ENCODE peak calls at places on chromosomes 13 and 19, in nine cellular contexts. One of them, this sample, is unnamed.

GRCh38 chr13:100547805-100548204 is 40.8 kb downstream of the GGACT start:
- DNase-seq in breast epithelium: no peak
- DNase-seq in stimulated activated CD4-positive, alpha-beta T cell treated with anti-CD3 and anti-CD28 coated beads, TNF-alpha, amount 100 ng/mL, for 48 hours: no peak
- DNase-seq in mucosa of descending colon: no peak
- DNase-seq in naive thymus-derived CD8-positive, alpha-beta T cell: no peak
- DNase-seq in NCI-H1694: peak; percentile 38
- DNase-seq in neuronal stem cell: no peak
- DNase-seq in non-pigmented ciliary epithelial cell: no peak
- DNase-seq in pancreas: peak; percentile 51
- DNase-seq in this sample: peak; percentile 64

GRCh38 chr13:28716511-28716910 is 2.3 kb downstream of the SLC46A3 start:
- DNase-seq in breast epithelium: no peak
- DNase-seq in stimulated activated CD4-positive, alpha-beta T cell treated with anti-CD3 and anti-CD28 coated beads, TNF-alpha, amount 100 ng/mL, for 48 hours: no peak
- DNase-seq in mucosa of descending colon: peak; percentile 70
- DNase-seq in naive thymus-derived CD8-positive, alpha-beta T cell: no peak
- DNase-seq in NCI-H1694: no peak
- DNase-seq in neuronal stem cell: no peak
- DNase-seq in non-pigmented ciliary epithelial cell: no peak
- DNase-seq in pancreas: peak; percentile 52
- DNase-seq in this sample: peak; percentile 78

GRCh38 chr19:51784922-51785690 is 9.9 kb upstream of the FPR3 start:
- DNase-seq in breast epithelium: no peak
- DNase-seq in stimulated activated CD4-positive, alpha-beta T cell treated with anti-CD3 and anti-CD28 coated beads, TNF-alpha, amount 100 ng/mL, for 48 hours: peak; percentile 59
- DNase-seq in mucosa of descending colon: no peak
- DNase-seq in naive thymus-derived CD8-positive, alpha-beta T cell: no peak
- DNase-seq in NCI-H1694: no peak
- DNase-seq in neuronal stem cell: no peak
- DNase-seq in non-pigmented ciliary epithelial cell: no peak
- DNase-seq in pancreas: no peak
- DNase-seq in this sample: peak; percentile 14

GRCh38 chr19:33553530-33554310 is 32.1 kb upstream of the PEPD start:
- DNase-seq in breast epithelium: peak; percentile 20
- DNase-seq in stimulated activated CD4-positive, alpha-beta T cell treated with anti-CD3 and anti-CD28 coated beads, TNF-alpha, amount 100 ng/mL, for 48 hours: no peak
- DNase-seq in mucosa of descending colon: no peak
- DNase-seq in naive thymus-derived CD8-positive, alpha-beta T cell: no peak
- DNase-seq in NCI-H1694: no peak
- DNase-seq in neuronal stem cell: no peak
- DNase-seq in non-pigmented ciliary epithelial cell: no peak
- DNase-seq in pancreas: no peak
- DNase-seq in this sample: no peak

GRCh38 chr19:5665781-5666513 is 14.4 kb downstream of the MICOS13 start:
- DNase-seq in breast epithelium: no peak
- DNase-seq in stimulated activated CD4-positive, alpha-beta T cell treated with anti-CD3 and anti-CD28 coated beads, TNF-alpha, amount 100 ng/mL, for 48 hours: no peak
- DNase-seq in mucosa of descending colon: no peak
- DNase-seq in naive thymus-derived CD8-positive, alpha-beta T cell: no peak
- DNase-seq in NCI-H1694: no peak
- DNase-seq in neuronal stem cell: no peak
- DNase-seq in non-pigmented ciliary epithelial cell: no peak
- DNase-seq in pancreas: no peak
- DNase-seq in this sample: no peak

GRCh38 chr13:97431365-97431764 is 2.6 kb upstream of the RAP2A start:
- DNase-seq in breast epithelium: no peak
- DNase-seq in stimulated activated CD4-positive, alpha-beta T cell treated with anti-CD3 and anti-CD28 coated beads, TNF-alpha, amount 100 ng/mL, for 48 hours: no peak
- DNase-seq in mucosa of descending colon: no peak
- DNase-seq in naive thymus-derived CD8-positive, alpha-beta T cell: no peak
- DNase-seq in NCI-H1694: no peak
- DNase-seq in neuronal stem cell: no peak
- DNase-seq in non-pigmented ciliary epithelial cell: no peak
- DNase-seq in pancreas: no peak
- DNase-seq in this sample: no peak

GRCh38 chr13:50511877-50512332 is 331.6 kb downstream of the DLEU7 start:
- DNase-seq in breast epithelium: no peak
- DNase-seq in stimulated activated CD4-positive, alpha-beta T cell treated with anti-CD3 and anti-CD28 coated beads, TNF-alpha, amount 100 ng/mL, for 48 hours: no peak
- DNase-seq in mucosa of descending colon: no peak
- DNase-seq in naive thymus-derived CD8-positive, alpha-beta T cell: no peak
- DNase-seq in NCI-H1694: no peak
- DNase-seq in neuronal stem cell: no peak
- DNase-seq in non-pigmented ciliary epithelial cell: no peak
- DNase-seq in pancreas: no peak
- DNase-seq in this sample: no peak

GRCh38 chr13:79384022-79384610 is 21.9 kb downstream of the RBM26 start:
- DNase-seq in breast epithelium: no peak
- DNase-seq in stimulated activated CD4-positive, alpha-beta T cell treated with anti-CD3 and anti-CD28 coated beads, TNF-alpha, amount 100 ng/mL, for 48 hours: no peak
- DNase-seq in mucosa of descending colon: peak; percentile 39
- DNase-seq in naive thymus-derived CD8-positive, alpha-beta T cell: no peak
- DNase-seq in NCI-H1694: no peak
- DNase-seq in neuronal stem cell: no peak
- DNase-seq in non-pigmented ciliary epithelial cell: no peak
- DNase-seq in pancreas: no peak
- DNase-seq in this sample: no peak

GRCh38 chr19:5052945-5053485 is 84.1 kb downstream of the KDM4B start:
- DNase-seq in breast epithelium: no peak
- DNase-seq in stimulated activated CD4-positive, alpha-beta T cell treated with anti-CD3 and anti-CD28 coated beads, TNF-alpha, amount 100 ng/mL, for 48 hours: no peak
- DNase-seq in mucosa of descending colon: no peak
- DNase-seq in naive thymus-derived CD8-positive, alpha-beta T cell: no peak
- DNase-seq in NCI-H1694: no peak
- DNase-seq in neuronal stem cell: no peak
- DNase-seq in non-pigmented ciliary epithelial cell: no peak
- DNase-seq in pancreas: no peak
- DNase-seq in this sample: no peak

GRCh38 chr19:47227347-47228167 is 3.4 kb downstream of the BBC3 start:
- DNase-seq in breast epithelium: peak; percentile 87
- DNase-seq in stimulated activated CD4-positive, alpha-beta T cell treated with anti-CD3 and anti-CD28 coated beads, TNF-alpha, amount 100 ng/mL, for 48 hours: no peak
- DNase-seq in mucosa of descending colon: peak; percentile 89
- DNase-seq in naive thymus-derived CD8-positive, alpha-beta T cell: no peak
- DNase-seq in NCI-H1694: no peak
- DNase-seq in neuronal stem cell: peak; percentile 96
- DNase-seq in non-pigmented ciliary epithelial cell: peak; percentile 67
- DNase-seq in pancreas: peak; percentile 77
- DNase-seq in this sample: peak; percentile 86

GRCh38 chr13:72970301-72970880 is 88.4 kb upstream of the KLF5 start:
- DNase-seq in breast epithelium: no peak
- DNase-seq in stimulated activated CD4-positive, alpha-beta T cell treated with anti-CD3 and anti-CD28 coated beads, TNF-alpha, amount 100 ng/mL, for 48 hours: no peak
- DNase-seq in mucosa of descending colon: no peak
- DNase-seq in naive thymus-derived CD8-positive, alpha-beta T cell: no peak
- DNase-seq in NCI-H1694: no peak
- DNase-seq in neuronal stem cell: no peak
- DNase-seq in non-pigmented ciliary epithelial cell: no peak
- DNase-seq in pancreas: no peak
- DNase-seq in this sample: no peak

GRCh38 chr19:27774827-27775226 is 1438.1 kb downstream of the UQCRFS1 start:
- DNase-seq in breast epithelium: no peak
- DNase-seq in stimulated activated CD4-positive, alpha-beta T cell treated with anti-CD3 and anti-CD28 coated beads, TNF-alpha, amount 100 ng/mL, for 48 hours: no peak
- DNase-seq in mucosa of descending colon: no peak
- DNase-seq in naive thymus-derived CD8-positive, alpha-beta T cell: no peak
- DNase-seq in NCI-H1694: no peak
- DNase-seq in neuronal stem cell: no peak
- DNase-seq in non-pigmented ciliary epithelial cell: no peak
- DNase-seq in pancreas: no peak
- DNase-seq in this sample: no peak

GRCh38 chr13:37059848-37060192 is 332 bp upstream of the SUPT20H start:
- DNase-seq in breast epithelium: no peak
- DNase-seq in stimulated activated CD4-positive, alpha-beta T cell treated with anti-CD3 and anti-CD28 coated beads, TNF-alpha, amount 100 ng/mL, for 48 hours: no peak
- DNase-seq in mucosa of descending colon: no peak
- DNase-seq in naive thymus-derived CD8-positive, alpha-beta T cell: no peak
- DNase-seq in NCI-H1694: no peak
- DNase-seq in neuronal stem cell: no peak
- DNase-seq in non-pigmented ciliary epithelial cell: no peak
- DNase-seq in pancreas: no peak
- DNase-seq in this sample: no peak

GRCh38 chr13:49026851-49027250 is 51.1 kb downstream of the FNDC3A start:
- DNase-seq in breast epithelium: no peak
- DNase-seq in stimulated activated CD4-positive, alpha-beta T cell treated with anti-CD3 and anti-CD28 coated beads, TNF-alpha, amount 100 ng/mL, for 48 hours: no peak
- DNase-seq in mucosa of descending colon: no peak
- DNase-seq in naive thymus-derived CD8-positive, alpha-beta T cell: no peak
- DNase-seq in NCI-H1694: no peak
- DNase-seq in neuronal stem cell: no peak
- DNase-seq in non-pigmented ciliary epithelial cell: no peak
- DNase-seq in pancreas: no peak
- DNase-seq in this sample: no peak

GRCh38 chr13:33940898-33941297 is 122.9 kb downstream of the RFC3 start:
- DNase-seq in breast epithelium: no peak
- DNase-seq in stimulated activated CD4-positive, alpha-beta T cell treated with anti-CD3 and anti-CD28 coated beads, TNF-alpha, amount 100 ng/mL, for 48 hours: no peak
- DNase-seq in mucosa of descending colon: no peak
- DNase-seq in naive thymus-derived CD8-positive, alpha-beta T cell: no peak
- DNase-seq in NCI-H1694: no peak
- DNase-seq in neuronal stem cell: peak; percentile 17
- DNase-seq in non-pigmented ciliary epithelial cell: no peak
- DNase-seq in pancreas: no peak
- DNase-seq in this sample: peak; percentile 75

GRCh38 chr19:4399871-4400768 is at the start of gene SH3GL1:
- DNase-seq in breast epithelium: peak; percentile 95
- DNase-seq in stimulated activated CD4-positive, alpha-beta T cell treated with anti-CD3 and anti-CD28 coated beads, TNF-alpha, amount 100 ng/mL, for 48 hours: peak; percentile 88
- DNase-seq in mucosa of descending colon: peak; percentile 92
- DNase-seq in naive thymus-derived CD8-positive, alpha-beta T cell: peak; percentile 93
- DNase-seq in NCI-H1694: peak; percentile 73
- DNase-seq in neuronal stem cell: peak; percentile 96
- DNase-seq in non-pigmented ciliary epithelial cell: no peak
- DNase-seq in pancreas: peak; percentile 82
- DNase-seq in this sample: peak; percentile 87

GRCh38 chr13:61286148-61286745 is 129.4 kb downstream of the PCDH20 start:
- DNase-seq in breast epithelium: no peak
- DNase-seq in stimulated activated CD4-positive, alpha-beta T cell treated with anti-CD3 and anti-CD28 coated beads, TNF-alpha, amount 100 ng/mL, for 48 hours: no peak
- DNase-seq in mucosa of descending colon: no peak
- DNase-seq in naive thymus-derived CD8-positive, alpha-beta T cell: no peak
- DNase-seq in NCI-H1694: no peak
- DNase-seq in neuronal stem cell: peak; percentile 2
- DNase-seq in non-pigmented ciliary epithelial cell: no peak
- DNase-seq in pancreas: no peak
- DNase-seq in this sample: no peak

GRCh38 chr13:94656766-94657165 is 55.1 kb downstream of the GPR180 start:
- DNase-seq in breast epithelium: no peak
- DNase-seq in stimulated activated CD4-positive, alpha-beta T cell treated with anti-CD3 and anti-CD28 coated beads, TNF-alpha, amount 100 ng/mL, for 48 hours: peak; percentile 6
- DNase-seq in mucosa of descending colon: no peak
- DNase-seq in naive thymus-derived CD8-positive, alpha-beta T cell: no peak
- DNase-seq in NCI-H1694: no peak
- DNase-seq in neuronal stem cell: no peak
- DNase-seq in non-pigmented ciliary epithelial cell: peak; percentile 91
- DNase-seq in pancreas: no peak
- DNase-seq in this sample: peak; percentile 47

GRCh38 chr19:18194554-18195238 is 1.7 kb downstream of the MPV17L2 start:
- DNase-seq in breast epithelium: no peak
- DNase-seq in stimulated activated CD4-positive, alpha-beta T cell treated with anti-CD3 and anti-CD28 coated beads, TNF-alpha, amount 100 ng/mL, for 48 hours: no peak
- DNase-seq in mucosa of descending colon: peak; percentile 59
- DNase-seq in naive thymus-derived CD8-positive, alpha-beta T cell: peak; percentile 38
- DNase-seq in NCI-H1694: no peak
- DNase-seq in neuronal stem cell: no peak
- DNase-seq in non-pigmented ciliary epithelial cell: no peak
- DNase-seq in pancreas: no peak
- DNase-seq in this sample: peak; percentile 63

GRCh38 chr19:46818812-46819211 is 30.4 kb upstream of the SLC1A5 start:
- DNase-seq in breast epithelium: no peak
- DNase-seq in stimulated activated CD4-positive, alpha-beta T cell treated with anti-CD3 and anti-CD28 coated beads, TNF-alpha, amount 100 ng/mL, for 48 hours: peak; percentile 19
- DNase-seq in mucosa of descending colon: no peak
- DNase-seq in naive thymus-derived CD8-positive, alpha-beta T cell: no peak
- DNase-seq in NCI-H1694: no peak
- DNase-seq in neuronal stem cell: no peak
- DNase-seq in non-pigmented ciliary epithelial cell: no peak
- DNase-seq in pancreas: no peak
- DNase-seq in this sample: no peak

GRCh38 chr13:46369506-46370268 is 17.4 kb downstream of the RUBCNL start:
- DNase-seq in breast epithelium: no peak
- DNase-seq in stimulated activated CD4-positive, alpha-beta T cell treated with anti-CD3 and anti-CD28 coated beads, TNF-alpha, amount 100 ng/mL, for 48 hours: no peak
- DNase-seq in mucosa of descending colon: no peak
- DNase-seq in naive thymus-derived CD8-positive, alpha-beta T cell: no peak
- DNase-seq in NCI-H1694: no peak
- DNase-seq in neuronal stem cell: no peak
- DNase-seq in non-pigmented ciliary epithelial cell: peak; percentile 61
- DNase-seq in pancreas: no peak
- DNase-seq in this sample: no peak

GRCh38 chr13:41835871-41836270 is 125.0 kb downstream of the VWA8 start:
- DNase-seq in breast epithelium: no peak
- DNase-seq in stimulated activated CD4-positive, alpha-beta T cell treated with anti-CD3 and anti-CD28 coated beads, TNF-alpha, amount 100 ng/mL, for 48 hours: no peak
- DNase-seq in mucosa of descending colon: no peak
- DNase-seq in naive thymus-derived CD8-positive, alpha-beta T cell: no peak
- DNase-seq in NCI-H1694: no peak
- DNase-seq in neuronal stem cell: no peak
- DNase-seq in non-pigmented ciliary epithelial cell: no peak
- DNase-seq in pancreas: no peak
- DNase-seq in this sample: no peak

GRCh38 chr19:19599190-19599535 is 19.3 kb downstream of the PBX4 start:
- DNase-seq in breast epithelium: no peak
- DNase-seq in stimulated activated CD4-positive, alpha-beta T cell treated with anti-CD3 and anti-CD28 coated beads, TNF-alpha, amount 100 ng/mL, for 48 hours: no peak
- DNase-seq in mucosa of descending colon: no peak
- DNase-seq in naive thymus-derived CD8-positive, alpha-beta T cell: no peak
- DNase-seq in NCI-H1694: no peak
- DNase-seq in neuronal stem cell: no peak
- DNase-seq in non-pigmented ciliary epithelial cell: no peak
- DNase-seq in pancreas: no peak
- DNase-seq in this sample: no peak

GRCh38 chr13:112885782-112886268 is 83.2 kb upstream of the MCF2L start:
- DNase-seq in breast epithelium: peak; percentile 83
- DNase-seq in stimulated activated CD4-positive, alpha-beta T cell treated with anti-CD3 and anti-CD28 coated beads, TNF-alpha, amount 100 ng/mL, for 48 hours: no peak
- DNase-seq in mucosa of descending colon: peak; percentile 91
- DNase-seq in naive thymus-derived CD8-positive, alpha-beta T cell: no peak
- DNase-seq in NCI-H1694: no peak
- DNase-seq in neuronal stem cell: peak; percentile 74
- DNase-seq in non-pigmented ciliary epithelial cell: peak; percentile 41
- DNase-seq in pancreas: peak; percentile 92
- DNase-seq in this sample: peak; percentile 85

GRCh38 chr13:28138012-28138755 is at the start of gene PAN3:
- DNase-seq in breast epithelium: peak; percentile 91
- DNase-seq in stimulated activated CD4-positive, alpha-beta T cell treated with anti-CD3 and anti-CD28 coated beads, TNF-alpha, amount 100 ng/mL, for 48 hours: peak; percentile 82
- DNase-seq in mucosa of descending colon: peak; percentile 95
- DNase-seq in naive thymus-derived CD8-positive, alpha-beta T cell: peak; percentile 92
- DNase-seq in NCI-H1694: peak; percentile 63
- DNase-seq in neuronal stem cell: peak; percentile 85
- DNase-seq in non-pigmented ciliary epithelial cell: no peak
- DNase-seq in pancreas: peak; percentile 91
- DNase-seq in this sample: peak; percentile 81

GRCh38 chr19:4502282-4503223 is 15.7 kb downstream of the PLIN4 start:
- DNase-seq in breast epithelium: no peak
- DNase-seq in stimulated activated CD4-positive, alpha-beta T cell treated with anti-CD3 and anti-CD28 coated beads, TNF-alpha, amount 100 ng/mL, for 48 hours: no peak
- DNase-seq in mucosa of descending colon: no peak
- DNase-seq in naive thymus-derived CD8-positive, alpha-beta T cell: no peak
- DNase-seq in NCI-H1694: no peak
- DNase-seq in neuronal stem cell: no peak
- DNase-seq in non-pigmented ciliary epithelial cell: no peak
- DNase-seq in pancreas: no peak
- DNase-seq in this sample: no peak

GRCh38 chr13:40232321-40232720 is 434.1 kb downstream of the FOXO1 start:
- DNase-seq in breast epithelium: no peak
- DNase-seq in stimulated activated CD4-positive, alpha-beta T cell treated with anti-CD3 and anti-CD28 coated beads, TNF-alpha, amount 100 ng/mL, for 48 hours: no peak
- DNase-seq in mucosa of descending colon: no peak
- DNase-seq in naive thymus-derived CD8-positive, alpha-beta T cell: no peak
- DNase-seq in NCI-H1694: peak; percentile 18
- DNase-seq in neuronal stem cell: peak; percentile 48
- DNase-seq in non-pigmented ciliary epithelial cell: no peak
- DNase-seq in pancreas: no peak
- DNase-seq in this sample: no peak

GRCh38 chr13:103282571-103283450 is 216.6 kb upstream of the SLC10A2 start:
- DNase-seq in breast epithelium: no peak
- DNase-seq in stimulated activated CD4-positive, alpha-beta T cell treated with anti-CD3 and anti-CD28 coated beads, TNF-alpha, amount 100 ng/mL, for 48 hours: no peak
- DNase-seq in mucosa of descending colon: no peak
- DNase-seq in naive thymus-derived CD8-positive, alpha-beta T cell: no peak
- DNase-seq in NCI-H1694: no peak
- DNase-seq in neuronal stem cell: no peak
- DNase-seq in non-pigmented ciliary epithelial cell: peak; percentile 71
- DNase-seq in pancreas: no peak
- DNase-seq in this sample: peak; percentile 87

GRCh38 chr13:103403148-103403740 is 337.0 kb upstream of the SLC10A2 start:
- DNase-seq in breast epithelium: no peak
- DNase-seq in stimulated activated CD4-positive, alpha-beta T cell treated with anti-CD3 and anti-CD28 coated beads, TNF-alpha, amount 100 ng/mL, for 48 hours: no peak
- DNase-seq in mucosa of descending colon: no peak
- DNase-seq in naive thymus-derived CD8-positive, alpha-beta T cell: no peak
- DNase-seq in NCI-H1694: no peak
- DNase-seq in neuronal stem cell: no peak
- DNase-seq in non-pigmented ciliary epithelial cell: no peak
- DNase-seq in pancreas: no peak
- DNase-seq in this sample: peak; percentile 6

GRCh38 chr13:109110159-109110558 is 480.7 kb downstream of the MYO16 start:
- DNase-seq in breast epithelium: no peak
- DNase-seq in stimulated activated CD4-positive, alpha-beta T cell treated with anti-CD3 and anti-CD28 coated beads, TNF-alpha, amount 100 ng/mL, for 48 hours: no peak
- DNase-seq in mucosa of descending colon: no peak
- DNase-seq in naive thymus-derived CD8-positive, alpha-beta T cell: no peak
- DNase-seq in NCI-H1694: no peak
- DNase-seq in neuronal stem cell: no peak
- DNase-seq in non-pigmented ciliary epithelial cell: no peak
- DNase-seq in pancreas: no peak
- DNase-seq in this sample: peak; percentile 12

GRCh38 chr13:28329395-28330158 is 165.4 kb downstream of the FLT1 start:
- DNase-seq in breast epithelium: no peak
- DNase-seq in stimulated activated CD4-positive, alpha-beta T cell treated with anti-CD3 and anti-CD28 coated beads, TNF-alpha, amount 100 ng/mL, for 48 hours: no peak
- DNase-seq in mucosa of descending colon: no peak
- DNase-seq in naive thymus-derived CD8-positive, alpha-beta T cell: no peak
- DNase-seq in NCI-H1694: no peak
- DNase-seq in neuronal stem cell: no peak
- DNase-seq in non-pigmented ciliary epithelial cell: peak; percentile 91
- DNase-seq in pancreas: no peak
- DNase-seq in this sample: no peak

This sample was measured in RWPE1.